ENCODE peak calls at places on chromosomes 11 and 22, in eight cellular contexts. L is T1000, H is activated T-cell treated with anti-CD3 and anti-CD28 coated beads for 24 hours, A is HTR-8/SVneo, I is germinal center, S is dorsolateral prefrontal cortex, C is GM20000, F is RKO. Y is an unnamed sample.

GRCh38 chr11:119218141-119218878 is 12.2 kb downstream of the CBL start:
- DNase-seq in S (no peak), H (no peak), A (peak), I (no peak), F (peak), L (peak), C (no peak), Y (no peak)

GRCh38 chr22:46799626-46800025 is 37.2 kb downstream of the TBC1D22A start:
- DNase-seq in C (no peak), H (no peak), L (no peak), S (no peak), A (no peak), F (no peak), I (no peak), Y (no peak)

GRCh38 chr11:7251836-7252682 is at the start of gene SYT9:
- DNase-seq in F (no peak), I (peak), C (peak), H (peak), S (peak), A (no peak), L (no peak), Y (no peak)

GRCh38 chr11:13861411-13861810 is 101.1 kb upstream of the SPON1 start:
- DNase-seq in S (no peak), I (peak), C (no peak), F (no peak), A (no peak), L (no peak), H (no peak), Y (no peak)

GRCh38 chr11:125358254-125358840 is 137.7 kb downstream of the FEZ1 start:
- DNase-seq in A (no peak), I (no peak), H (no peak), F (no peak), L (no peak), S (no peak), C (no peak), Y (no peak)

GRCh38 chr22:30425616-30426394 is at the start of gene MTFP1:
- DNase-seq in H (peak), A (peak), I (peak), F (peak), S (peak), C (peak), L (no peak), Y (no peak)

GRCh38 chr11:90836031-90836430 is 613.2 kb upstream of the CHORDC1 start:
- DNase-seq in S (no peak), L (no peak), I (no peak), F (no peak), C (no peak), H (no peak), A (no peak), Y (no peak)

GRCh38 chr11:7538466-7539454 is 25.0 kb downstream of the PPFIBP2 start:
- DNase-seq in L (no peak), H (no peak), I (no peak), S (no peak), A (no peak), F (no peak), C (no peak), Y (no peak)

GRCh38 chr22:36201630-36202312 is at the start of gene APOL4:
- DNase-seq in C (no peak), I (no peak), S (no peak), A (no peak), H (no peak), F (no peak), L (no peak), Y (no peak)

Y was measured in stimulated activated CD4-positive, alpha-beta T cell treated with anti-CD3 and anti-CD28 coated beads, Interleukin-12 subunit alpha, Interleukin-12 subunit beta, amount 100 ng/mL, for 48 hours.